ENCODE peak calls at places on chromosomes 3 and 15, in five cellular contexts. One of them, this sample, is unnamed.

GRCh38 chr3:43497405-43497804 is 124.4 kb downstream of the ANO10 start:
- DNase-seq in T-helper 1 cell: no peak
- DNase-seq in stimulated activated CD4-positive, alpha-beta T cell treated with anti-CD3 and anti-CD28 coated beads, Interleukin-1b, Interleukin-23, amount 100 ng/mL, for 48 hours: no peak
- DNase-seq in BJ: no peak
- DNase-seq in NCI-H1105: no peak
- DNase-seq in this sample: no peak

GRCh38 chr3:101181801-101182200 is 138.6 kb downstream of the IMPG2 start:
- DNase-seq in T-helper 1 cell: no peak
- DNase-seq in stimulated activated CD4-positive, alpha-beta T cell treated with anti-CD3 and anti-CD28 coated beads, Interleukin-1b, Interleukin-23, amount 100 ng/mL, for 48 hours: no peak
- DNase-seq in NCI-H1105: no peak
- DNase-seq in BJ: no peak
- DNase-seq in this sample: no peak

GRCh38 chr3:38500688-38501417 is 4.7 kb downstream of the EXOG start:
- DNase-seq in stimulated activated CD4-positive, alpha-beta T cell treated with anti-CD3 and anti-CD28 coated beads, Interleukin-1b, Interleukin-23, amount 100 ng/mL, for 48 hours: no peak
- DNase-seq in T-helper 1 cell: no peak
- DNase-seq in BJ: no peak
- DNase-seq in NCI-H1105: no peak
- DNase-seq in this sample: no peak

GRCh38 chr3:4943553-4943952 is 35.7 kb upstream of the BHLHE40 start:
- DNase-seq in BJ: no peak
- DNase-seq in stimulated activated CD4-positive, alpha-beta T cell treated with anti-CD3 and anti-CD28 coated beads, Interleukin-1b, Interleukin-23, amount 100 ng/mL, for 48 hours: no peak
- DNase-seq in NCI-H1105: no peak
- DNase-seq in T-helper 1 cell: no peak
- DNase-seq in this sample: no peak

GRCh38 chr15:92683511-92683834 is 27.9 kb upstream of the FAM174B start:
- DNase-seq in T-helper 1 cell: no peak
- DNase-seq in NCI-H1105: peak
- DNase-seq in stimulated activated CD4-positive, alpha-beta T cell treated with anti-CD3 and anti-CD28 coated beads, Interleukin-1b, Interleukin-23, amount 100 ng/mL, for 48 hours: no peak
- DNase-seq in BJ: no peak
- DNase-seq in this sample: no peak

GRCh38 chr15:41161736-41162135 is 45.7 kb upstream of the INO80 start:
- DNase-seq in T-helper 1 cell: no peak
- DNase-seq in BJ: no peak
- DNase-seq in stimulated activated CD4-positive, alpha-beta T cell treated with anti-CD3 and anti-CD28 coated beads, Interleukin-1b, Interleukin-23, amount 100 ng/mL, for 48 hours: no peak
- DNase-seq in NCI-H1105: no peak
- DNase-seq in this sample: no peak

GRCh38 chr15:39579487-39580116 is 1.3 kb upstream of the THBS1 start:
- DNase-seq in stimulated activated CD4-positive, alpha-beta T cell treated with anti-CD3 and anti-CD28 coated beads, Interleukin-1b, Interleukin-23, amount 100 ng/mL, for 48 hours: no peak
- DNase-seq in NCI-H1105: no peak
- DNase-seq in BJ: no peak
- DNase-seq in T-helper 1 cell: no peak
- DNase-seq in this sample: no peak

GRCh38 chr3:68441054-68441453 is 491.3 kb downstream of the TAFA4 start:
- DNase-seq in T-helper 1 cell: no peak
- DNase-seq in stimulated activated CD4-positive, alpha-beta T cell treated with anti-CD3 and anti-CD28 coated beads, Interleukin-1b, Interleukin-23, amount 100 ng/mL, for 48 hours: no peak
- DNase-seq in BJ: no peak
- DNase-seq in NCI-H1105: no peak
- DNase-seq in this sample: no peak

GRCh38 chr3:186060222-186060621 is 48.7 kb downstream of the ETV5 start:
- DNase-seq in NCI-H1105: no peak
- DNase-seq in T-helper 1 cell: no peak
- DNase-seq in stimulated activated CD4-positive, alpha-beta T cell treated with anti-CD3 and anti-CD28 coated beads, Interleukin-1b, Interleukin-23, amount 100 ng/mL, for 48 hours: peak
- DNase-seq in BJ: no peak
- DNase-seq in this sample: no peak

GRCh38 chr15:98568382-98569017 is 79.8 kb upstream of the IGF1R start:
- DNase-seq in NCI-H1105: no peak
- DNase-seq in T-helper 1 cell: no peak
- DNase-seq in stimulated activated CD4-positive, alpha-beta T cell treated with anti-CD3 and anti-CD28 coated beads, Interleukin-1b, Interleukin-23, amount 100 ng/mL, for 48 hours: no peak
- DNase-seq in BJ: no peak
- DNase-seq in this sample: no peak